ENCODE peak calls at places on chromosomes 13 and 19, in four cellular contexts. X is brain microvascular endothelial cell, N is H1, U is MCF 10A. I is an unnamed sample.
A peak's percentile ranks its signal among the peaks of the same experiment; 100 is the strongest.

GRCh38 chr13:80118099-80118498 is 222.8 kb downstream of the SPRY2 start:
- DNase-seq in X (no peak), N (no peak), U (no peak), I (no peak)

GRCh38 chr13:30216111-30216510 is 91.2 kb downstream of the KATNAL1 start:
- DNase-seq in X (peak; percentile 31), N (no peak), U (peak; percentile 35), I (no peak)

GRCh38 chr13:98349731-98350305 is 172.7 kb upstream of the RNF113B start:
- DNase-seq in X (no peak), N (peak; percentile 70), U (no peak), I (no peak)

GRCh38 chr13:75151081-75151643 is 330.8 kb downstream of the TBC1D4 start:
- DNase-seq in X (peak; percentile 89), N (no peak), U (no peak), I (no peak)

GRCh38 chr19:475360-475759 is 14.5 kb upstream of the SHC2 start:
- DNase-seq in X (no peak), N (no peak), U (no peak), I (no peak)

GRCh38 chr13:104114111-104114510 is 1047.9 kb upstream of the SLC10A2 start:
- DNase-seq in X (no peak), N (no peak), U (no peak), I (no peak)

GRCh38 chr19:17751103-17751911 is at the start of gene FCHO1:
- DNase-seq in X (no peak), N (no peak), U (no peak), I (no peak)

GRCh38 chr13:50589139-50589538 is 254.4 kb downstream of the DLEU7 start:
- DNase-seq in X (peak; percentile 94), N (no peak), U (peak; percentile 76), I (no peak)

GRCh38 chr13:89212186-89212585 is 1541.0 kb downstream of the SLITRK5 start:
- DNase-seq in X (no peak), N (no peak), U (no peak), I (no peak)

GRCh38 chr19:4233282-4233853 is 4.0 kb downstream of the EBI3 start:
- DNase-seq in X (peak; percentile 32), N (peak; percentile 98), U (peak; percentile 41), I (peak; percentile 69)

GRCh38 chr19:15422311-15423075 is 3.7 kb upstream of the AKAP8L start:
- DNase-seq in X (no peak), N (no peak), U (no peak), I (no peak)

GRCh38 chr13:20525144-20525600 is 485 bp downstream of the CRYL1 start:
- DNase-seq in X (no peak), N (peak; percentile 77), U (peak; percentile 16), I (peak; percentile 16)

GRCh38 chr13:27132538-27132937 is 39.1 kb downstream of the USP12 start:
- DNase-seq in X (no peak), N (no peak), U (no peak), I (no peak)

GRCh38 chr13:30142502-30143211 is 164.7 kb downstream of the KATNAL1 start:
- DNase-seq in X (peak; percentile 88), N (no peak), U (peak; percentile 94), I (peak; percentile 64)

GRCh38 chr19:13781547-13781946 is 7.3 kb downstream of the C19orf53 start:
- DNase-seq in X (peak; percentile 72), N (peak; percentile 74), U (peak; percentile 76), I (peak; percentile 53)

GRCh38 chr13:74132768-74133656 is 1.2 kb downstream of the KLF12 start:
- DNase-seq in X (no peak), N (peak; percentile 55), U (peak; percentile 36), I (no peak)

GRCh38 chr19:51020988-51021651 is 1.6 kb upstream of the KLK10 start:
- DNase-seq in X (peak; percentile 49), N (no peak), U (peak; percentile 35), I (peak; percentile 61)

GRCh38 chr19:6161271-6161850 is 25.9 kb downstream of the ACSBG2 start:
- DNase-seq in X (no peak), N (no peak), U (peak; percentile 92), I (peak; percentile 1)

I was measured in Calu3.